ENCODE peak calls at places on chromosomes 12 and 14, in ten cellular contexts. V, W, E, H, J, O, U, K, S and R are unnamed samples.

GRCh38 chr12:106357549-106358409 is at the start of gene POLR3B:
- DNase-seq in V (peak; percentile 95), O (peak; percentile 92), K (peak; percentile 98), H (peak; percentile 94), J (peak; percentile 90), W (peak; percentile 97), U (peak; percentile 92), S (peak; percentile 96), E (peak; percentile 95), R (peak; percentile 97)

GRCh38 chr12:80490329-80490728 is 46.3 kb downstream of the PTPRQ start:
- DNase-seq in H (no peak), S (no peak), K (no peak), E (no peak), J (no peak), O (no peak), W (no peak), V (no peak), U (no peak), R (no peak)

GRCh38 chr12:57110189-57111045 is 745 bp downstream of the STAT6 start:
- DNase-seq in H (peak; percentile 43), U (no peak), S (peak; percentile 83), V (peak; percentile 73), K (peak; percentile 61), O (peak; percentile 64), W (peak; percentile 70), J (peak; percentile 58), E (peak; percentile 80), R (peak; percentile 51)

GRCh38 chr12:108616941-108617858 is 16.5 kb downstream of the SELPLG start:
- DNase-seq in W (no peak), U (no peak), S (peak; percentile 82), K (peak; percentile 62), O (peak; percentile 70), V (peak; percentile 75), H (peak; percentile 70), E (peak; percentile 49), J (peak; percentile 40), R (peak; percentile 75)

GRCh38 chr12:32671930-32672785 is 6.9 kb upstream of the DNM1L start:
- DNase-seq in O (no peak), W (peak; percentile 75), E (no peak), J (no peak), V (no peak), S (peak; percentile 27), H (no peak), U (peak; percentile 87), K (no peak), R (no peak)

GRCh38 chr14:85063747-85064146 is 466.2 kb upstream of the FLRT2 start:
- DNase-seq in J (no peak), H (no peak), S (no peak), U (no peak), V (no peak), O (no peak), W (no peak), K (no peak), E (no peak), R (no peak)

GRCh38 chr12:48183876-48184548 is 568 bp downstream of the CCDC184 start:
- DNase-seq in J (no peak), H (no peak), V (no peak), W (no peak), K (no peak), E (no peak), O (no peak), U (no peak), S (no peak), R (no peak)

GRCh38 chr14:52447236-52447635 is 105.1 kb downstream of the TXNDC16 start:
- DNase-seq in V (no peak), U (no peak), J (no peak), E (no peak), O (no peak), W (no peak), H (no peak), S (no peak), K (no peak), R (no peak)

GRCh38 chr12:63944586-63945228 is 100.2 kb downstream of the SRGAP1 start:
- DNase-seq in W (no peak), O (no peak), U (no peak), S (no peak), V (no peak), H (no peak), E (no peak), J (no peak), K (no peak), R (no peak)

GRCh38 chr12:76375470-76375869 is 27.3 kb upstream of the BBS10 start:
- DNase-seq in S (no peak), V (no peak), H (no peak), U (no peak), J (no peak), E (no peak), K (no peak), O (no peak), W (no peak), R (no peak)

GRCh38 chr12:13887774-13888388 is 93.5 kb downstream of the GRIN2B start:
- DNase-seq in E (no peak), H (no peak), W (peak; percentile 36), U (no peak), K (no peak), S (no peak), O (no peak), J (no peak), V (no peak), R (no peak)

GRCh38 chr12:26803552-26803951 is 29.4 kb downstream of the ITPR2 start:
- DNase-seq in S (no peak), V (no peak), J (no peak), W (no peak), K (no peak), O (no peak), H (no peak), U (no peak), E (no peak), R (no peak)

GRCh38 chr14:73762375-73762822 is 48.2 kb upstream of the PNMA1 start:
- DNase-seq in K (no peak), H (no peak), E (no peak), W (peak; percentile 42), O (no peak), J (no peak), V (no peak), S (no peak), U (no peak), R (peak; percentile 70)

GRCh38 chr14:104447750-104448149 is 131.8 kb upstream of the C14orf180 start:
- DNase-seq in J (no peak), H (no peak), V (no peak), K (no peak), E (no peak), U (no peak), S (no peak), W (no peak), O (no peak), R (no peak)

GRCh38 chr12:14756331-14757143 is 46.7 kb downstream of the WBP11 start:
- DNase-seq in W (peak; percentile 82), S (no peak), U (no peak), E (no peak), V (no peak), H (no peak), J (no peak), O (no peak), K (no peak), R (no peak)

GRCh38 chr12:112159146-112159541 is 33.8 kb downstream of the TRAFD1 start:
- DNase-seq in K (no peak), E (no peak), V (no peak), S (no peak), U (no peak), O (no peak), H (no peak), W (no peak), J (no peak), R (no peak)

GRCh38 chr12:2323538-2324261 is 270.9 kb downstream of the CACNA1C start:
- DNase-seq in W (no peak), V (no peak), S (no peak), H (no peak), O (no peak), U (no peak), K (no peak), E (no peak), J (no peak), R (no peak)

GRCh38 chr14:100285913-100286400 is 20.3 kb downstream of the SLC25A29 start:
- DNase-seq in K (no peak), H (no peak), U (no peak), O (no peak), W (no peak), J (no peak), V (no peak), S (no peak), E (no peak), R (no peak)

GRCh38 chr12:16939871-16940306 is 333.9 kb upstream of the LMO3 start:
- DNase-seq in W (peak; percentile 78), S (no peak), O (no peak), J (no peak), V (no peak), E (no peak), K (no peak), H (no peak), U (no peak), R (no peak)

GRCh38 chr12:131753757-131754156 is 42.9 kb downstream of the SFSWAP start:
- DNase-seq in V (no peak), K (no peak), O (no peak), S (no peak), J (no peak), W (no peak), H (no peak), U (no peak), E (no peak), R (no peak)

GRCh38 chr12:68483592-68484373 is 126.9 kb upstream of the RAP1B start:
- DNase-seq in H (no peak), J (no peak), E (no peak), V (no peak), S (no peak), U (no peak), O (no peak), W (no peak), K (no peak), R (no peak)

GRCh38 chr12:58886474-58886873 is 33.8 kb downstream of the LRIG3 start:
- DNase-seq in H (no peak), S (no peak), O (no peak), U (no peak), J (no peak), E (no peak), K (no peak), W (no peak), V (no peak), R (no peak)

GRCh38 chr14:88901199-88901588 is 76.7 kb downstream of the TTC8 start:
- DNase-seq in E (no peak), J (no peak), H (no peak), V (no peak), O (no peak), S (no peak), K (no peak), W (no peak), U (no peak), R (no peak)

GRCh38 chr14:51367600-51367931 is 127.5 kb downstream of the TMX1 start:
- DNase-seq in W (no peak), O (no peak), E (no peak), S (no peak), V (no peak), J (no peak), H (no peak), K (no peak), U (peak; percentile 81), R (no peak)

GRCh38 chr14:88322505-88323085 is 474 bp downstream of the KCNK10 start:
- DNase-seq in H (no peak), U (no peak), K (no peak), S (no peak), J (no peak), V (no peak), E (no peak), W (no peak), O (no peak), R (no peak)

GRCh38 chr12:116400671-116401357 is 123.3 kb upstream of the MED13L start:
- DNase-seq in O (no peak), K (no peak), V (no peak), H (no peak), S (peak; percentile 35), J (no peak), U (no peak), E (no peak), W (no peak), R (no peak)

GRCh38 chr12:14993537-14994266 is 20.9 kb downstream of the PDE6H start:
- DNase-seq in H (no peak), O (no peak), K (no peak), U (no peak), J (no peak), E (no peak), V (peak; percentile 8), W (peak; percentile 18), S (peak; percentile 35), R (no peak)

GRCh38 chr12:601976-602699 is 61.1 kb downstream of the NINJ2 start:
- DNase-seq in K (no peak), S (no peak), H (no peak), U (no peak), E (no peak), O (no peak), W (no peak), J (no peak), V (no peak), R (no peak)